ENCODE peak calls at places on chromosomes 7 and 10, in ten cellular contexts. One of them, this sample, is unnamed.

GRCh38 chr7:100095704-100096103 is 5.5 kb downstream of the MCM7 start:
- DNase-seq in GM10248: no peak
- DNase-seq in body of pancreas: no peak
- DNase-seq in right lobe of liver: no peak
- DNase-seq in WTC11: no peak
- DNase-seq in heart left ventricle: no peak
- DNase-seq in psoas muscle: no peak
- DNase-seq in CD4-positive, alpha-beta T cell: no peak
- DNase-seq in RWPE1: no peak
- DNase-seq in PC-9: no peak
- DNase-seq in this sample: no peak

GRCh38 chr7:40836218-40836617 is 701.4 kb downstream of the SUGCT start:
- DNase-seq in WTC11: no peak
- DNase-seq in CD4-positive, alpha-beta T cell: no peak
- DNase-seq in heart left ventricle: no peak
- DNase-seq in body of pancreas: no peak
- DNase-seq in RWPE1: peak; percentile 18
- DNase-seq in PC-9: no peak
- DNase-seq in right lobe of liver: no peak
- DNase-seq in GM10248: no peak
- DNase-seq in psoas muscle: no peak
- DNase-seq in this sample: no peak

GRCh38 chr7:139853576-139854511 is 24.8 kb downstream of the TBXAS1 start:
- DNase-seq in WTC11: no peak
- DNase-seq in heart left ventricle: no peak
- DNase-seq in CD4-positive, alpha-beta T cell: no peak
- DNase-seq in right lobe of liver: no peak
- DNase-seq in PC-9: no peak
- DNase-seq in body of pancreas: no peak
- DNase-seq in psoas muscle: no peak
- DNase-seq in GM10248: no peak
- DNase-seq in RWPE1: peak; percentile 45
- DNase-seq in this sample: no peak

GRCh38 chr7:105267244-105267643 is 121.5 kb downstream of the SRPK2 start:
- DNase-seq in heart left ventricle: no peak
- DNase-seq in body of pancreas: no peak
- DNase-seq in PC-9: no peak
- DNase-seq in psoas muscle: no peak
- DNase-seq in WTC11: no peak
- DNase-seq in CD4-positive, alpha-beta T cell: no peak
- DNase-seq in GM10248: no peak
- DNase-seq in RWPE1: no peak
- DNase-seq in right lobe of liver: no peak
- DNase-seq in this sample: no peak

GRCh38 chr10:15314482-15315070 is 56.5 kb downstream of the FAM171A1 start:
- DNase-seq in psoas muscle: no peak
- DNase-seq in heart left ventricle: no peak
- DNase-seq in body of pancreas: no peak
- DNase-seq in RWPE1: no peak
- DNase-seq in PC-9: no peak
- DNase-seq in CD4-positive, alpha-beta T cell: no peak
- DNase-seq in right lobe of liver: no peak
- DNase-seq in WTC11: no peak
- DNase-seq in GM10248: no peak
- DNase-seq in this sample: no peak

GRCh38 chr10:92695679-92696605 is 6.2 kb downstream of the HHEX start:
- DNase-seq in right lobe of liver: peak; percentile 84
- DNase-seq in heart left ventricle: no peak
- DNase-seq in body of pancreas: peak; percentile 52
- DNase-seq in PC-9: no peak
- DNase-seq in RWPE1: no peak
- DNase-seq in GM10248: no peak
- DNase-seq in psoas muscle: no peak
- DNase-seq in CD4-positive, alpha-beta T cell: no peak
- DNase-seq in WTC11: peak; percentile 64
- DNase-seq in this sample: no peak

GRCh38 chr7:151849879-151850260 is 27.0 kb downstream of the PRKAG2 start:
- DNase-seq in psoas muscle: no peak
- DNase-seq in body of pancreas: no peak
- DNase-seq in RWPE1: no peak
- DNase-seq in right lobe of liver: peak; percentile 15
- DNase-seq in WTC11: no peak
- DNase-seq in heart left ventricle: no peak
- DNase-seq in PC-9: no peak
- DNase-seq in CD4-positive, alpha-beta T cell: no peak
- DNase-seq in GM10248: no peak
- DNase-seq in this sample: no peak

GRCh38 chr10:15518256-15518655 is 147.2 kb upstream of the FAM171A1 start:
- DNase-seq in RWPE1: peak; percentile 16
- DNase-seq in body of pancreas: no peak
- DNase-seq in CD4-positive, alpha-beta T cell: no peak
- DNase-seq in heart left ventricle: no peak
- DNase-seq in right lobe of liver: no peak
- DNase-seq in WTC11: no peak
- DNase-seq in PC-9: no peak
- DNase-seq in psoas muscle: no peak
- DNase-seq in GM10248: no peak
- DNase-seq in this sample: no peak

GRCh38 chr10:79042639-79043411 is 25.9 kb upstream of the ZMIZ1 start:
- DNase-seq in PC-9: no peak
- DNase-seq in heart left ventricle: no peak
- DNase-seq in body of pancreas: no peak
- DNase-seq in WTC11: no peak
- DNase-seq in CD4-positive, alpha-beta T cell: no peak
- DNase-seq in right lobe of liver: no peak
- DNase-seq in GM10248: no peak
- DNase-seq in RWPE1: no peak
- DNase-seq in psoas muscle: no peak
- DNase-seq in this sample: no peak

GRCh38 chr7:97439637-97440214 is 292.2 kb upstream of the TAC1 start:
- DNase-seq in CD4-positive, alpha-beta T cell: no peak
- DNase-seq in WTC11: no peak
- DNase-seq in body of pancreas: no peak
- DNase-seq in right lobe of liver: no peak
- DNase-seq in RWPE1: no peak
- DNase-seq in psoas muscle: no peak
- DNase-seq in PC-9: no peak
- DNase-seq in GM10248: no peak
- DNase-seq in heart left ventricle: no peak
- DNase-seq in this sample: no peak
- TF ChIP-seq CTCF in CD4-positive, alpha-beta T cell: no peak
- TF ChIP-seq CTCF in WTC11: no peak
- TF ChIP-seq CTCF in body of pancreas: no peak
- TF ChIP-seq CTCF in right lobe of liver: no peak
- TF ChIP-seq CTCF in RWPE1: no peak
- TF ChIP-seq CTCF in psoas muscle: no peak
- TF ChIP-seq CTCF in PC-9: no peak
- TF ChIP-seq CTCF in GM10248: no peak
- TF ChIP-seq CTCF in heart left ventricle: no peak
- TF ChIP-seq CTCF in this sample: no peak

GRCh38 chr10:21515581-21516269 is 9.8 kb downstream of the SKIDA1 start:
- DNase-seq in PC-9: no peak
- DNase-seq in CD4-positive, alpha-beta T cell: no peak
- DNase-seq in right lobe of liver: no peak
- DNase-seq in RWPE1: no peak
- DNase-seq in WTC11: no peak
- DNase-seq in GM10248: no peak
- DNase-seq in psoas muscle: no peak
- DNase-seq in body of pancreas: no peak
- DNase-seq in heart left ventricle: no peak
- DNase-seq in this sample: no peak

GRCh38 chr10:21518629-21519321 is 6.7 kb downstream of the SKIDA1 start:
- DNase-seq in right lobe of liver: no peak
- DNase-seq in psoas muscle: no peak
- DNase-seq in CD4-positive, alpha-beta T cell: no peak
- DNase-seq in GM10248: no peak
- DNase-seq in PC-9: no peak
- DNase-seq in RWPE1: no peak
- DNase-seq in WTC11: no peak
- DNase-seq in body of pancreas: no peak
- DNase-seq in heart left ventricle: no peak
- DNase-seq in this sample: no peak

GRCh38 chr10:21516270-21517131 is 9.0 kb downstream of the SKIDA1 start:
- DNase-seq in right lobe of liver: peak; percentile 73
- DNase-seq in PC-9: no peak
- DNase-seq in RWPE1: peak; percentile 38
- DNase-seq in GM10248: no peak
- DNase-seq in WTC11: peak; percentile 69
- DNase-seq in heart left ventricle: peak; percentile 60
- DNase-seq in psoas muscle: peak; percentile 91
- DNase-seq in body of pancreas: peak; percentile 72
- DNase-seq in CD4-positive, alpha-beta T cell: peak; percentile 54
- DNase-seq in this sample: peak; percentile 60

GRCh38 chr10:21517983-21518628 is 7.4 kb downstream of the SKIDA1 start:
- DNase-seq in CD4-positive, alpha-beta T cell: no peak
- DNase-seq in RWPE1: no peak
- DNase-seq in WTC11: no peak
- DNase-seq in GM10248: no peak
- DNase-seq in PC-9: peak; percentile 57
- DNase-seq in body of pancreas: no peak
- DNase-seq in psoas muscle: no peak
- DNase-seq in heart left ventricle: no peak
- DNase-seq in right lobe of liver: no peak
- DNase-seq in this sample: no peak

GRCh38 chr10:21517134-21517982 is 8.1 kb downstream of the SKIDA1 start:
- DNase-seq in right lobe of liver: peak; percentile 69
- DNase-seq in GM10248: no peak
- DNase-seq in psoas muscle: peak; percentile 83
- DNase-seq in CD4-positive, alpha-beta T cell: no peak
- DNase-seq in heart left ventricle: peak; percentile 69
- DNase-seq in PC-9: peak; percentile 36
- DNase-seq in RWPE1: peak; percentile 41
- DNase-seq in body of pancreas: peak; percentile 56
- DNase-seq in WTC11: peak; percentile 83
- DNase-seq in this sample: peak; percentile 34
- TF ChIP-seq CTCF in right lobe of liver: no peak
- TF ChIP-seq CTCF in GM10248: no peak
- TF ChIP-seq CTCF in psoas muscle: no peak
- TF ChIP-seq CTCF in CD4-positive, alpha-beta T cell: no peak
- TF ChIP-seq CTCF in heart left ventricle: no peak
- TF ChIP-seq CTCF in PC-9: no peak
- TF ChIP-seq CTCF in RWPE1: no peak
- TF ChIP-seq CTCF in body of pancreas: no peak
- TF ChIP-seq CTCF in WTC11: no peak
- TF ChIP-seq CTCF in this sample: no peak

GRCh38 chr10:104483582-104483981 is 129.9 kb downstream of the CFAP58 start:
- DNase-seq in PC-9: no peak
- DNase-seq in CD4-positive, alpha-beta T cell: no peak
- DNase-seq in psoas muscle: no peak
- DNase-seq in heart left ventricle: no peak
- DNase-seq in RWPE1: no peak
- DNase-seq in WTC11: no peak
- DNase-seq in GM10248: no peak
- DNase-seq in body of pancreas: no peak
- DNase-seq in right lobe of liver: no peak
- DNase-seq in this sample: no peak

GRCh38 chr10:104488046-104488832 is 134.6 kb downstream of the CFAP58 start:
- DNase-seq in WTC11: no peak
- DNase-seq in GM10248: no peak
- DNase-seq in CD4-positive, alpha-beta T cell: no peak
- DNase-seq in RWPE1: no peak
- DNase-seq in body of pancreas: no peak
- DNase-seq in heart left ventricle: no peak
- DNase-seq in psoas muscle: no peak
- DNase-seq in PC-9: no peak
- DNase-seq in right lobe of liver: no peak
- DNase-seq in this sample: no peak

GRCh38 chr10:104486803-104487202 is 133.2 kb downstream of the CFAP58 start:
- DNase-seq in right lobe of liver: no peak
- DNase-seq in GM10248: no peak
- DNase-seq in RWPE1: no peak
- DNase-seq in WTC11: no peak
- DNase-seq in PC-9: no peak
- DNase-seq in CD4-positive, alpha-beta T cell: no peak
- DNase-seq in heart left ventricle: no peak
- DNase-seq in body of pancreas: no peak
- DNase-seq in psoas muscle: no peak
- DNase-seq in this sample: no peak

GRCh38 chr10:104480797-104481196 is 127.2 kb downstream of the CFAP58 start:
- DNase-seq in CD4-positive, alpha-beta T cell: no peak
- DNase-seq in GM10248: no peak
- DNase-seq in heart left ventricle: no peak
- DNase-seq in psoas muscle: no peak
- DNase-seq in right lobe of liver: no peak
- DNase-seq in RWPE1: no peak
- DNase-seq in WTC11: no peak
- DNase-seq in PC-9: no peak
- DNase-seq in body of pancreas: no peak
- DNase-seq in this sample: no peak

GRCh38 chr10:104485632-104486031 is 132.0 kb downstream of the CFAP58 start:
- DNase-seq in PC-9: no peak
- DNase-seq in WTC11: no peak
- DNase-seq in body of pancreas: no peak
- DNase-seq in CD4-positive, alpha-beta T cell: no peak
- DNase-seq in GM10248: no peak
- DNase-seq in RWPE1: no peak
- DNase-seq in heart left ventricle: no peak
- DNase-seq in psoas muscle: no peak
- DNase-seq in right lobe of liver: no peak
- DNase-seq in this sample: no peak
- TF ChIP-seq CTCF in PC-9: peak; percentile 13
- TF ChIP-seq CTCF in WTC11: no peak
- TF ChIP-seq CTCF in body of pancreas: no peak
- TF ChIP-seq CTCF in CD4-positive, alpha-beta T cell: no peak
- TF ChIP-seq CTCF in GM10248: no peak
- TF ChIP-seq CTCF in RWPE1: no peak
- TF ChIP-seq CTCF in heart left ventricle: no peak
- TF ChIP-seq CTCF in psoas muscle: no peak
- TF ChIP-seq CTCF in right lobe of liver: no peak
- TF ChIP-seq CTCF in this sample: no peak

GRCh38 chr10:99522078-99522479 is 10.7 kb upstream of the NKX2-3 start:
- DNase-seq in psoas muscle: no peak
- DNase-seq in right lobe of liver: no peak
- DNase-seq in PC-9: no peak
- DNase-seq in RWPE1: no peak
- DNase-seq in CD4-positive, alpha-beta T cell: no peak
- DNase-seq in GM10248: no peak
- DNase-seq in body of pancreas: no peak
- DNase-seq in heart left ventricle: no peak
- DNase-seq in WTC11: no peak
- DNase-seq in this sample: no peak

GRCh38 chr10:99521474-99522077 is 11.2 kb upstream of the NKX2-3 start:
- DNase-seq in WTC11: peak; percentile 56
- DNase-seq in psoas muscle: no peak
- DNase-seq in PC-9: no peak
- DNase-seq in body of pancreas: no peak
- DNase-seq in GM10248: no peak
- DNase-seq in heart left ventricle: no peak
- DNase-seq in right lobe of liver: no peak
- DNase-seq in RWPE1: no peak
- DNase-seq in CD4-positive, alpha-beta T cell: no peak
- DNase-seq in this sample: no peak

GRCh38 chr10:99523251-99523773 is 9.4 kb upstream of the NKX2-3 start:
- DNase-seq in CD4-positive, alpha-beta T cell: no peak
- DNase-seq in WTC11: peak; percentile 75
- DNase-seq in right lobe of liver: no peak
- DNase-seq in RWPE1: no peak
- DNase-seq in GM10248: no peak
- DNase-seq in heart left ventricle: no peak
- DNase-seq in PC-9: no peak
- DNase-seq in body of pancreas: no peak
- DNase-seq in psoas muscle: no peak
- DNase-seq in this sample: no peak

GRCh38 chr10:99524050-99524666 is 8.6 kb upstream of the NKX2-3 start:
- DNase-seq in right lobe of liver: no peak
- DNase-seq in CD4-positive, alpha-beta T cell: no peak
- DNase-seq in RWPE1: no peak
- DNase-seq in heart left ventricle: no peak
- DNase-seq in body of pancreas: no peak
- DNase-seq in PC-9: no peak
- DNase-seq in GM10248: no peak
- DNase-seq in WTC11: no peak
- DNase-seq in psoas muscle: no peak
- DNase-seq in this sample: no peak

GRCh38 chr10:99522511-99523250 is 10.1 kb upstream of the NKX2-3 start:
- DNase-seq in heart left ventricle: no peak
- DNase-seq in RWPE1: no peak
- DNase-seq in right lobe of liver: no peak
- DNase-seq in WTC11: peak; percentile 81
- DNase-seq in body of pancreas: no peak
- DNase-seq in PC-9: no peak
- DNase-seq in psoas muscle: no peak
- DNase-seq in CD4-positive, alpha-beta T cell: no peak
- DNase-seq in GM10248: no peak
- DNase-seq in this sample: no peak
- TF ChIP-seq CTCF in heart left ventricle: no peak
- TF ChIP-seq CTCF in RWPE1: no peak
- TF ChIP-seq CTCF in right lobe of liver: no peak
- TF ChIP-seq CTCF in WTC11: no peak
- TF ChIP-seq CTCF in body of pancreas: no peak
- TF ChIP-seq CTCF in PC-9: no peak
- TF ChIP-seq CTCF in psoas muscle: no peak
- TF ChIP-seq CTCF in CD4-positive, alpha-beta T cell: no peak
- TF ChIP-seq CTCF in GM10248: no peak
- TF ChIP-seq CTCF in this sample: no peak